ENCODE peak calls at places on chromosomes 5 and 9, in five cellular contexts. B, T, H, G and V are unnamed samples.

GRCh38 chr5:109316631-109317030 is 93.1 kb downstream of the PJA2 start:
- DNase-seq in B (no peak), T (no peak), H (peak), G (no peak), V (no peak)

GRCh38 chr5:59793000-59793399 is 100.5 kb downstream of the PDE4D start:
- DNase-seq in B (no peak), T (no peak), H (peak), G (no peak), V (peak)

GRCh38 chr9:5688109-5688508 is 59.2 kb downstream of the RIC1 start:
- DNase-seq in B (peak), T (no peak), H (no peak), G (no peak), V (no peak)

GRCh38 chr9:119689879-119690278 is 320.6 kb upstream of the BRINP1 start:
- DNase-seq in B (no peak), T (no peak), H (peak), G (no peak), V (no peak)

GRCh38 chr5:142290574-142291299 is 34.1 kb downstream of the SPRY4 start:
- DNase-seq in B (no peak), T (no peak), H (peak), G (no peak), V (no peak)

GRCh38 chr5:113202904-113203716 is 226.5 kb downstream of the DCP2 start:
- DNase-seq in B (peak), T (peak), H (no peak), G (no peak), V (no peak)

GRCh38 chr9:137276757-137277328 is 683 bp upstream of the TOR4A start:
- DNase-seq in B (peak), T (peak), H (no peak), G (no peak), V (peak)

GRCh38 chr9:3751125-3751758 is 225.4 kb upstream of the RFX3 start:
- DNase-seq in B (no peak), T (no peak), H (peak), G (peak), V (no peak)

GRCh38 chr5:135216072-135216812 is 182.2 kb upstream of the PITX1 start:
- DNase-seq in B (no peak), T (no peak), H (no peak), G (no peak), V (no peak)

GRCh38 chr5:150044334-150044681 is 42.0 kb downstream of the CSF1R start:
- DNase-seq in B (peak), T (no peak), H (no peak), G (no peak), V (no peak)

GRCh38 chr9:13410566-13411031 is 131.1 kb upstream of the MPDZ start:
- DNase-seq in B (no peak), T (no peak), H (peak), G (no peak), V (no peak)

GRCh38 chr5:141850183-141850768 is 27.9 kb downstream of the PCDH1 start:
- DNase-seq in B (peak), T (no peak), H (peak), G (peak), V (no peak)

GRCh38 chr5:160287378-160288051 is 24.8 kb downstream of the CCNJL start:
- DNase-seq in B (peak), T (peak), H (no peak), G (no peak), V (peak)